ENCODE peak calls at places on chromosomes 5 and 9, in eight cellular contexts. O, G, U, Z, X, P, Q and Y are unnamed samples.
A peak's percentile ranks its signal among the peaks of the same experiment; 100 is the strongest.

GRCh38 chr9:115925424-115925823 is 228.2 kb upstream of the PAPPA start:
- DNase-seq in O (no peak), G (no peak), U (no peak), Z (no peak), X (no peak), P (no peak), Q (no peak), Y (no peak)

GRCh38 chr9:1018121-1018520 is 32.0 kb upstream of the DMRT2 start:
- DNase-seq in O (peak; percentile 40), G (no peak), U (peak; percentile 36), Z (peak; percentile 75), X (no peak), P (no peak), Q (no peak), Y (peak; percentile 21)

GRCh38 chr5:139131062-139131856 is 66.9 kb downstream of the SIL1 start:
- DNase-seq in O (no peak), G (peak; percentile 50), U (peak; percentile 63), Z (no peak), X (peak; percentile 74), P (no peak), Q (peak; percentile 24), Y (no peak)

GRCh38 chr5:91885291-91886265 is 502.5 kb upstream of the ARRDC3 start:
- DNase-seq in O (no peak), G (no peak), U (no peak), Z (peak; percentile 4), X (peak; percentile 8), P (no peak), Q (no peak), Y (peak; percentile 66)

GRCh38 chr5:139863855-139864558 is 68.4 kb downstream of the PSD2 start:
- DNase-seq in O (peak; percentile 49), G (peak; percentile 45), U (peak; percentile 70), Z (peak; percentile 65), X (peak; percentile 32), P (peak; percentile 58), Q (peak; percentile 62), Y (peak; percentile 73)

GRCh38 chr9:113463418-113464285 is at the start of gene RGS3:
- DNase-seq in O (peak; percentile 68), G (no peak), U (no peak), Z (peak; percentile 64), X (peak; percentile 43), P (peak; percentile 81), Q (peak; percentile 62), Y (no peak)

GRCh38 chr5:66842540-66842939 is 246.3 kb downstream of the MAST4 start:
- DNase-seq in O (no peak), G (no peak), U (no peak), Z (peak; percentile 56), X (no peak), P (no peak), Q (no peak), Y (no peak)

GRCh38 chr5:909086-909485 is 16.4 kb downstream of the TRIP13 start:
- DNase-seq in O (no peak), G (no peak), U (no peak), Z (no peak), X (no peak), P (no peak), Q (no peak), Y (peak; percentile 89)

GRCh38 chr9:114706709-114707108 is 24.7 kb upstream of the TEX48 start:
- DNase-seq in O (no peak), G (no peak), U (no peak), Z (no peak), X (no peak), P (no peak), Q (no peak), Y (no peak)

GRCh38 chr5:169637856-169638190 is 748 bp downstream of the DOCK2 start:
- DNase-seq in O (no peak), G (no peak), U (no peak), Z (peak; percentile 21), X (no peak), P (peak; percentile 67), Q (peak; percentile 25), Y (no peak)

GRCh38 chr9:79570449-79571308 is 1.1 kb upstream of the TLE4 start:
- DNase-seq in O (peak; percentile 69), G (peak; percentile 79), U (peak; percentile 59), Z (peak; percentile 71), X (peak; percentile 63), P (peak; percentile 55), Q (peak; percentile 38), Y (peak; percentile 47)

GRCh38 chr9:113738898-113739604 is 137.1 kb upstream of the ZNF618 start:
- DNase-seq in O (peak; percentile 21), G (peak; percentile 4), U (peak; percentile 16), Z (peak; percentile 52), X (no peak), P (no peak), Q (no peak), Y (no peak)

GRCh38 chr5:170570492-170570891 is 66.7 kb downstream of the KCNIP1 start:
- DNase-seq in O (no peak), G (no peak), U (no peak), Z (no peak), X (no peak), P (no peak), Q (no peak), Y (no peak)

GRCh38 chr5:91018712-91019371 is 364.3 kb downstream of the ARRDC3 start:
- DNase-seq in O (no peak), G (no peak), U (no peak), Z (no peak), X (no peak), P (no peak), Q (no peak), Y (no peak)

GRCh38 chr9:34513567-34514214 is 9.1 kb downstream of the ENHO start:
- DNase-seq in O (no peak), G (no peak), U (peak; percentile 18), Z (peak; percentile 86), X (peak; percentile 25), P (no peak), Q (no peak), Y (peak; percentile 46)

GRCh38 chr5:138468966-138469539 is 3.8 kb downstream of the EGR1 start:
- DNase-seq in O (no peak), G (no peak), U (peak; percentile 72), Z (peak; percentile 51), X (no peak), P (no peak), Q (no peak), Y (no peak)

GRCh38 chr9:98502976-98503325 is 205.8 kb downstream of the GABBR2 start:
- DNase-seq in O (peak; percentile 10), G (peak; percentile 18), U (peak; percentile 66), Z (peak; percentile 93), X (peak; percentile 56), P (peak; percentile 63), Q (peak; percentile 26), Y (no peak)

GRCh38 chr9:16730162-16730561 is 140.3 kb downstream of the BNC2 start:
- DNase-seq in O (no peak), G (no peak), U (no peak), Z (peak; percentile 52), X (no peak), P (no peak), Q (no peak), Y (no peak)

GRCh38 chr5:158958048-158958994 is 141.4 kb downstream of the EBF1 start:
- DNase-seq in O (no peak), G (no peak), U (no peak), Z (peak; percentile 28), X (no peak), P (no peak), Q (no peak), Y (no peak)

GRCh38 chr5:127645300-127645726 is 3.6 kb upstream of the CTXN3 start:
- DNase-seq in O (no peak), G (no peak), U (no peak), Z (no peak), X (no peak), P (no peak), Q (no peak), Y (no peak)

GRCh38 chr5:68225911-68226563 is 10.5 kb downstream of the PIK3R1 start:
- DNase-seq in O (no peak), G (no peak), U (no peak), Z (no peak), X (no peak), P (no peak), Q (peak; percentile 55), Y (peak; percentile 79)

GRCh38 chr5:2874099-2874498 is 122.6 kb upstream of the IRX2 start:
- DNase-seq in O (no peak), G (no peak), U (no peak), Z (no peak), X (no peak), P (no peak), Q (no peak), Y (no peak)

GRCh38 chr9:14251146-14252071 is 62.5 kb downstream of the NFIB start:
- DNase-seq in O (peak; percentile 55), G (peak; percentile 87), U (peak; percentile 90), Z (peak; percentile 93), X (peak; percentile 92), P (peak; percentile 82), Q (peak; percentile 87), Y (no peak)

GRCh38 chr9:36779582-36779981 is 206.9 kb downstream of the MELK start:
- DNase-seq in O (no peak), G (no peak), U (peak; percentile 24), Z (no peak), X (no peak), P (no peak), Q (no peak), Y (no peak)
- H3K4me3 ChIP-seq in O (no peak overlapping the region), G (no peak overlapping the region), U (no peak overlapping the region), Z (no peak overlapping the region), X (no peak overlapping the region), P (no peak overlapping the region), Q (peak overlapping the region; percentile 39), Y (no peak overlapping the region)

GRCh38 chr5:174310243-174310642 is 264.7 kb downstream of the NSG2 start:
- DNase-seq in O (no peak), G (no peak), U (no peak), Z (no peak), X (no peak), P (no peak), Q (no peak), Y (no peak)

GRCh38 chr5:174311121-174311520 is 265.6 kb downstream of the NSG2 start:
- DNase-seq in O (no peak), G (no peak), U (no peak), Z (no peak), X (no peak), P (no peak), Q (no peak), Y (no peak)

GRCh38 chr5:174312270-174312617 is 266.7 kb downstream of the NSG2 start:
- DNase-seq in O (no peak), G (no peak), U (no peak), Z (no peak), X (no peak), P (no peak), Q (no peak), Y (no peak)

GRCh38 chr5:174312641-174313040 is 267.1 kb downstream of the NSG2 start:
- DNase-seq in O (no peak), G (no peak), U (no peak), Z (no peak), X (no peak), P (no peak), Q (no peak), Y (no peak)

GRCh38 chr5:174311531-174312269 is 266.2 kb downstream of the NSG2 start:
- DNase-seq in O (peak; percentile 54), G (peak; percentile 39), U (peak; percentile 74), Z (peak; percentile 80), X (peak; percentile 50), P (peak; percentile 71), Q (peak; percentile 67), Y (peak; percentile 75)
- H3K4me3 ChIP-seq in O (peak overlapping the region; percentile 31), G (peak overlapping the region; percentile 21), U (peak overlapping the region; percentile 48), Z (no peak overlapping the region), X (no peak overlapping the region), P (peak overlapping the region; percentile 47), Q (peak overlapping the region; percentile 66), Y (peak overlapping the region; percentile 41)

GRCh38 chr9:129204840-129205239 is 26.8 kb upstream of the IER5L start:
- DNase-seq in O (no peak), G (no peak), U (no peak), Z (peak; percentile 44), X (no peak), P (no peak), Q (no peak), Y (no peak)
- H3K4me3 ChIP-seq in O (no peak overlapping the region), G (no peak overlapping the region), U (no peak overlapping the region), Z (no peak overlapping the region), X (no peak overlapping the region), P (no peak overlapping the region), Q (no peak overlapping the region), Y (no peak overlapping the region)

GRCh38 chr5:134070979-134071849 is 43.3 kb upstream of the TCF7 start:
- DNase-seq in O (peak; percentile 50), G (peak; percentile 17), U (peak; percentile 24), Z (peak; percentile 85), X (peak; percentile 28), P (no peak), Q (no peak), Y (no peak)
- H3K4me3 ChIP-seq in O (peak overlapping the region; percentile 54), G (peak overlapping the region; percentile 29), U (peak overlapping the region; percentile 10), Z (peak overlapping the region; percentile 4), X (peak overlapping the region; percentile 4), P (peak overlapping the region; percentile 40), Q (peak overlapping the region; percentile 59), Y (no peak overlapping the region)